ENCODE peak calls at places on chromosomes 7 and 10, in nine cellular contexts. One of them, this sample, is unnamed. For H3K36me3, the result is how much of the 10 kb centered on the place peaks cover.

GRCh38 chr10:99694171-99694570 is 34.9 kb downstream of the ENTPD7 start:
- DNase-seq in uterus: no peak
- DNase-seq in HCT116: no peak
- DNase-seq in fibroblast of lung: peak
- DNase-seq in CD8-positive, alpha-beta T cell: no peak
- DNase-seq in endothelial cell of umbilical vein: no peak
- DNase-seq in tibial artery: no peak
- DNase-seq in right atrium auricular region: no peak
- DNase-seq in WERI-Rb-1: no peak
- DNase-seq in this sample: no peak

GRCh38 chr10:52194188-52194587 is 119.9 kb upstream of the DKK1 start:
- DNase-seq in uterus: no peak
- DNase-seq in HCT116: no peak
- DNase-seq in fibroblast of lung: no peak
- DNase-seq in CD8-positive, alpha-beta T cell: no peak
- DNase-seq in endothelial cell of umbilical vein: no peak
- DNase-seq in tibial artery: no peak
- DNase-seq in right atrium auricular region: no peak
- DNase-seq in WERI-Rb-1: no peak
- DNase-seq in this sample: no peak

GRCh38 chr7:38839846-38840245 is 69.1 kb downstream of the VPS41 start:
- DNase-seq in uterus: no peak
- DNase-seq in HCT116: no peak
- DNase-seq in fibroblast of lung: peak
- DNase-seq in CD8-positive, alpha-beta T cell: no peak
- DNase-seq in endothelial cell of umbilical vein: no peak
- DNase-seq in tibial artery: no peak
- DNase-seq in right atrium auricular region: no peak
- DNase-seq in WERI-Rb-1: no peak
- DNase-seq in this sample: no peak

GRCh38 chr7:66847879-66848810 is 72.9 kb upstream of the TMEM248 start:
- DNase-seq in uterus: no peak
- DNase-seq in HCT116: no peak
- DNase-seq in fibroblast of lung: peak
- DNase-seq in CD8-positive, alpha-beta T cell: no peak
- DNase-seq in endothelial cell of umbilical vein: peak
- DNase-seq in tibial artery: no peak
- DNase-seq in right atrium auricular region: no peak
- DNase-seq in WERI-Rb-1: no peak
- DNase-seq in this sample: no peak

GRCh38 chr10:102552533-102552932 is 48.8 kb downstream of the SUFU start:
- DNase-seq in uterus: no peak
- DNase-seq in HCT116: no peak
- DNase-seq in fibroblast of lung: no peak
- DNase-seq in CD8-positive, alpha-beta T cell: no peak
- DNase-seq in endothelial cell of umbilical vein: no peak
- DNase-seq in tibial artery: no peak
- DNase-seq in right atrium auricular region: no peak
- DNase-seq in WERI-Rb-1: no peak
- DNase-seq in this sample: no peak

GRCh38 chr10:72024596-72024995 is 60.4 kb downstream of the CHST3 start:
- DNase-seq in uterus: no peak
- DNase-seq in HCT116: no peak
- DNase-seq in fibroblast of lung: no peak
- DNase-seq in CD8-positive, alpha-beta T cell: no peak
- DNase-seq in endothelial cell of umbilical vein: no peak
- DNase-seq in tibial artery: no peak
- DNase-seq in right atrium auricular region: no peak
- DNase-seq in WERI-Rb-1: no peak
- DNase-seq in this sample: no peak

GRCh38 chr7:158827411-158828342 is 1.6 kb downstream of the ESYT2 start:
- DNase-seq in uterus: no peak
- DNase-seq in HCT116: no peak
- DNase-seq in fibroblast of lung: peak
- DNase-seq in CD8-positive, alpha-beta T cell: peak
- DNase-seq in endothelial cell of umbilical vein: peak
- DNase-seq in tibial artery: no peak
- DNase-seq in right atrium auricular region: no peak
- DNase-seq in WERI-Rb-1: no peak
- DNase-seq in this sample: peak

GRCh38 chr7:46853451-46853850 is 728.5 kb downstream of the TNS3 start:
- DNase-seq in uterus: no peak
- DNase-seq in HCT116: no peak
- DNase-seq in fibroblast of lung: peak
- DNase-seq in CD8-positive, alpha-beta T cell: no peak
- DNase-seq in endothelial cell of umbilical vein: no peak
- DNase-seq in tibial artery: no peak
- DNase-seq in right atrium auricular region: no peak
- DNase-seq in WERI-Rb-1: no peak
- DNase-seq in this sample: no peak

GRCh38 chr10:119268871-119269506 is 61.6 kb downstream of the GRK5 start:
- DNase-seq in uterus: no peak
- DNase-seq in HCT116: no peak
- DNase-seq in fibroblast of lung: no peak
- DNase-seq in CD8-positive, alpha-beta T cell: peak
- DNase-seq in endothelial cell of umbilical vein: peak
- DNase-seq in tibial artery: no peak
- DNase-seq in right atrium auricular region: no peak
- DNase-seq in WERI-Rb-1: no peak
- DNase-seq in this sample: peak

GRCh38 chr10:8800426-8800825 is 745.9 kb downstream of the GATA3 start:
- DNase-seq in uterus: no peak
- DNase-seq in HCT116: no peak
- DNase-seq in fibroblast of lung: no peak
- DNase-seq in CD8-positive, alpha-beta T cell: no peak
- DNase-seq in endothelial cell of umbilical vein: no peak
- DNase-seq in tibial artery: no peak
- DNase-seq in right atrium auricular region: no peak
- DNase-seq in WERI-Rb-1: no peak
- DNase-seq in this sample: no peak

GRCh38 chr10:59804220-59804619 is 51.0 kb upstream of the MRLN start:
- DNase-seq in uterus: no peak
- DNase-seq in HCT116: no peak
- DNase-seq in fibroblast of lung: no peak
- DNase-seq in CD8-positive, alpha-beta T cell: no peak
- DNase-seq in endothelial cell of umbilical vein: no peak
- DNase-seq in tibial artery: no peak
- DNase-seq in right atrium auricular region: no peak
- DNase-seq in WERI-Rb-1: no peak
- DNase-seq in this sample: no peak

GRCh38 chr7:100425347-100425746 is 3.2 kb downstream of the ZCWPW1 start:
- DNase-seq in uterus: no peak
- DNase-seq in HCT116: no peak
- DNase-seq in fibroblast of lung: no peak
- DNase-seq in CD8-positive, alpha-beta T cell: no peak
- DNase-seq in endothelial cell of umbilical vein: no peak
- DNase-seq in tibial artery: no peak
- DNase-seq in right atrium auricular region: no peak
- DNase-seq in WERI-Rb-1: no peak
- DNase-seq in this sample: no peak

GRCh38 chr7:137454169-137455166 is 110.9 kb upstream of the PTN start:
- DNase-seq in uterus: peak
- DNase-seq in HCT116: no peak
- DNase-seq in fibroblast of lung: peak
- DNase-seq in CD8-positive, alpha-beta T cell: no peak
- DNase-seq in endothelial cell of umbilical vein: peak
- DNase-seq in tibial artery: no peak
- DNase-seq in right atrium auricular region: peak
- DNase-seq in WERI-Rb-1: no peak
- DNase-seq in this sample: peak

GRCh38 chr7:52786174-52786573 is 249.3 kb upstream of the POM121L12 start:
- DNase-seq in uterus: no peak
- DNase-seq in HCT116: no peak
- DNase-seq in fibroblast of lung: no peak
- DNase-seq in CD8-positive, alpha-beta T cell: no peak
- DNase-seq in endothelial cell of umbilical vein: no peak
- DNase-seq in tibial artery: no peak
- DNase-seq in right atrium auricular region: no peak
- DNase-seq in WERI-Rb-1: no peak
- DNase-seq in this sample: no peak

GRCh38 chr7:27641576-27642230 is 21.0 kb downstream of the HIBADH start:
- DNase-seq in uterus: no peak
- DNase-seq in HCT116: no peak
- DNase-seq in fibroblast of lung: peak
- DNase-seq in CD8-positive, alpha-beta T cell: no peak
- DNase-seq in endothelial cell of umbilical vein: no peak
- DNase-seq in tibial artery: no peak
- DNase-seq in right atrium auricular region: no peak
- DNase-seq in WERI-Rb-1: no peak
- DNase-seq in this sample: no peak

GRCh38 chr7:50681451-50682045 is 101.1 kb downstream of the GRB10 start:
- DNase-seq in uterus: no peak
- DNase-seq in HCT116: no peak
- DNase-seq in fibroblast of lung: no peak
- DNase-seq in CD8-positive, alpha-beta T cell: no peak
- DNase-seq in endothelial cell of umbilical vein: peak
- DNase-seq in tibial artery: no peak
- DNase-seq in right atrium auricular region: no peak
- DNase-seq in WERI-Rb-1: no peak
- DNase-seq in this sample: no peak

GRCh38 chr10:29731760-29732159 is 97.0 kb upstream of the SVIL start:
- DNase-seq in uterus: no peak
- DNase-seq in HCT116: no peak
- DNase-seq in fibroblast of lung: peak
- DNase-seq in CD8-positive, alpha-beta T cell: no peak
- DNase-seq in endothelial cell of umbilical vein: no peak
- DNase-seq in tibial artery: no peak
- DNase-seq in right atrium auricular region: no peak
- DNase-seq in WERI-Rb-1: no peak
- DNase-seq in this sample: peak
- H3K36me3 ChIP-seq in uterus: under half
- H3K36me3 ChIP-seq in HCT116: under half
- H3K36me3 ChIP-seq in fibroblast of lung: under half
- H3K36me3 ChIP-seq in CD8-positive, alpha-beta T cell: under half
- H3K36me3 ChIP-seq in endothelial cell of umbilical vein: under half
- H3K36me3 ChIP-seq in tibial artery: under half
- H3K36me3 ChIP-seq in right atrium auricular region: under half
- H3K36me3 ChIP-seq in WERI-Rb-1: under half
- H3K36me3 ChIP-seq in this sample: under half

DNA sequence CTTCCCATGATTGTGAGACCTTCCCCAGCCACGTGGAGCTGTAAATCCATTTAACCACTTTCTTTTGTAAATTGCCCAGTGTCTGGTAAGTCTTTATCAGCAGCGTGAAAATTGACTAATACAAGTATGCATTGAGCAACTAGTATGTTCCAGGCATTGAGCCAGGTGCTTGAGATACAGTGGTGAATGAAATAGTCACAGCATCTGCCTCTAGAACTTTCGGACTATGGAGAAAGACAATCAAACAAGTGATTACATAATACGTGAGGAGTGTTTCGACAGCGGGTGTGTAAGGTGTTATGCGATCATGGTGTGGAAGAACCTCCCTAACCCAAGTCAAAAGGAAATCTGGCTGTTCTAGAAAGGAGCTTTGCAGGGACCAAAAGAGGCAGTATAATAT is 21.6 kb upstream of the NUP205 start:
- DNase-seq in uterus: no peak
- DNase-seq in HCT116: no peak
- DNase-seq in fibroblast of lung: peak
- DNase-seq in CD8-positive, alpha-beta T cell: no peak
- DNase-seq in endothelial cell of umbilical vein: no peak
- DNase-seq in tibial artery: no peak
- DNase-seq in right atrium auricular region: peak
- DNase-seq in WERI-Rb-1: no peak
- DNase-seq in this sample: no peak
- H3K4me3 ChIP-seq in uterus: no peak
- H3K4me3 ChIP-seq in HCT116: no peak
- H3K4me3 ChIP-seq in fibroblast of lung: no peak
- H3K4me3 ChIP-seq in CD8-positive, alpha-beta T cell: no peak
- H3K4me3 ChIP-seq in endothelial cell of umbilical vein: no peak
- H3K4me3 ChIP-seq in tibial artery: no peak
- H3K4me3 ChIP-seq in right atrium auricular region: no peak
- H3K4me3 ChIP-seq in WERI-Rb-1: no peak
- H3K4me3 ChIP-seq in this sample: no peak

GRCh38 chr7:30917216-30917893 is 5.7 kb downstream of the AQP1 start:
- DNase-seq in uterus: no peak
- DNase-seq in HCT116: no peak
- DNase-seq in fibroblast of lung: no peak
- DNase-seq in CD8-positive, alpha-beta T cell: no peak
- DNase-seq in endothelial cell of umbilical vein: no peak
- DNase-seq in tibial artery: peak
- DNase-seq in right atrium auricular region: no peak
- DNase-seq in WERI-Rb-1: no peak
- DNase-seq in this sample: no peak

GRCh38 chr7:30916767-30917166 is 5.1 kb downstream of the AQP1 start:
- DNase-seq in uterus: no peak
- DNase-seq in HCT116: no peak
- DNase-seq in fibroblast of lung: no peak
- DNase-seq in CD8-positive, alpha-beta T cell: no peak
- DNase-seq in endothelial cell of umbilical vein: no peak
- DNase-seq in tibial artery: no peak
- DNase-seq in right atrium auricular region: no peak
- DNase-seq in WERI-Rb-1: no peak
- DNase-seq in this sample: no peak

GRCh38 chr7:30920584-30921539 is 9.2 kb downstream of the AQP1 start:
- DNase-seq in uterus: peak
- DNase-seq in HCT116: no peak
- DNase-seq in fibroblast of lung: peak
- DNase-seq in CD8-positive, alpha-beta T cell: no peak
- DNase-seq in endothelial cell of umbilical vein: peak
- DNase-seq in tibial artery: peak
- DNase-seq in right atrium auricular region: peak
- DNase-seq in WERI-Rb-1: peak
- DNase-seq in this sample: no peak

GRCh38 chr7:30920021-30920583 is 8.4 kb downstream of the AQP1 start:
- DNase-seq in uterus: peak
- DNase-seq in HCT116: no peak
- DNase-seq in fibroblast of lung: peak
- DNase-seq in CD8-positive, alpha-beta T cell: no peak
- DNase-seq in endothelial cell of umbilical vein: no peak
- DNase-seq in tibial artery: peak
- DNase-seq in right atrium auricular region: no peak
- DNase-seq in WERI-Rb-1: peak
- DNase-seq in this sample: no peak

GRCh38 chr7:30918676-30919075 is 7.0 kb downstream of the AQP1 start:
- DNase-seq in uterus: no peak
- DNase-seq in HCT116: no peak
- DNase-seq in fibroblast of lung: no peak
- DNase-seq in CD8-positive, alpha-beta T cell: no peak
- DNase-seq in endothelial cell of umbilical vein: no peak
- DNase-seq in tibial artery: peak
- DNase-seq in right atrium auricular region: no peak
- DNase-seq in WERI-Rb-1: no peak
- DNase-seq in this sample: no peak
- H3K27ac ChIP-seq in uterus: peak
- H3K27ac ChIP-seq in HCT116: no peak
- H3K27ac ChIP-seq in fibroblast of lung: no peak
- H3K27ac ChIP-seq in CD8-positive, alpha-beta T cell: no peak
- H3K27ac ChIP-seq in endothelial cell of umbilical vein: no peak
- H3K27ac ChIP-seq in tibial artery: peak
- H3K27ac ChIP-seq in right atrium auricular region: peak
- H3K27ac ChIP-seq in WERI-Rb-1: no peak
- H3K27ac ChIP-seq in this sample: no peak

GRCh38 chr7:139640678-139641077 is 117.2 kb downstream of the CLEC2L start:
- DNase-seq in uterus: no peak
- DNase-seq in HCT116: no peak
- DNase-seq in fibroblast of lung: no peak
- DNase-seq in CD8-positive, alpha-beta T cell: no peak
- DNase-seq in endothelial cell of umbilical vein: no peak
- DNase-seq in tibial artery: no peak
- DNase-seq in right atrium auricular region: no peak
- DNase-seq in WERI-Rb-1: no peak
- DNase-seq in this sample: no peak
- H3K36me3 ChIP-seq in uterus: under half
- H3K36me3 ChIP-seq in HCT116: under half
- H3K36me3 ChIP-seq in fibroblast of lung: under half
- H3K36me3 ChIP-seq in CD8-positive, alpha-beta T cell: under half
- H3K36me3 ChIP-seq in endothelial cell of umbilical vein: under half
- H3K36me3 ChIP-seq in tibial artery: under half
- H3K36me3 ChIP-seq in right atrium auricular region: under half
- H3K36me3 ChIP-seq in WERI-Rb-1: half or more
- H3K36me3 ChIP-seq in this sample: under half

This sample was measured in CD4-positive, alpha-beta memory T cell.